ENCODE peak calls at places on chromosome 15, in nine cellular contexts. H is M059J, J is activated T-cell treated with anti-CD3 and anti-CD28 coated beads for 48 hours, R is PC-9, T is renal cortical epithelial cell, Y is AG08396, P is iPS-NIHi11, B is T-helper 17 cell, F is NCI-H1930. S is an unnamed sample.
A peak's percentile ranks its signal among the peaks of the same experiment; 100 is the strongest.

GRCh38 chr15:39409876-39410505 is 170.9 kb upstream of the THBS1 start:
- DNase-seq in H (no peak), J (no peak), R (no peak), T (no peak), Y (no peak), P (no peak), B (no peak), F (no peak), S (no peak)

GRCh38 chr15:29448320-29448719 is 178.7 kb upstream of the NSMCE3 start:
- DNase-seq in H (no peak), J (no peak), R (no peak), T (no peak), Y (no peak), P (no peak), B (no peak), F (no peak), S (no peak)

GRCh38 chr15:48868549-48868948 is 9.4 kb upstream of the EID1 start:
- DNase-seq in H (peak; percentile 91), J (no peak), R (no peak), T (peak; percentile 77), Y (peak; percentile 38), P (no peak), B (no peak), F (no peak), S (no peak)

GRCh38 chr15:69311319-69311721 is 12.6 kb downstream of the PAQR5 start:
- DNase-seq in H (peak; percentile 63), J (no peak), R (no peak), T (peak; percentile 77), Y (peak; percentile 62), P (no peak), B (no peak), F (no peak), S (no peak)

GRCh38 chr15:44910981-44911625 is 45.4 kb upstream of the TERB2 start:
- DNase-seq in H (peak; percentile 13), J (no peak), R (no peak), T (no peak), Y (no peak), P (no peak), B (no peak), F (no peak), S (no peak)

GRCh38 chr15:38702178-38702912 is 137.7 kb upstream of the RASGRP1 start:
- DNase-seq in H (peak; percentile 57), J (no peak), R (peak; percentile 78), T (peak; percentile 86), Y (no peak), P (peak; percentile 24), B (no peak), F (no peak), S (no peak)

GRCh38 chr15:42674472-42674871 is 62.5 kb downstream of the CDAN1 start:
- DNase-seq in H (no peak), J (no peak), R (no peak), T (no peak), Y (no peak), P (no peak), B (no peak), F (no peak), S (no peak)

GRCh38 chr15:67100808-67101581 is 35.6 kb downstream of the SMAD3 start:
- DNase-seq in H (no peak), J (peak; percentile 64), R (no peak), T (no peak), Y (no peak), P (no peak), B (no peak), F (no peak), S (no peak)

GRCh38 chr15:65377105-65377975 is 462 bp downstream of the IGDCC3 start:
- DNase-seq in H (peak; percentile 28), J (no peak), R (peak; percentile 29), T (no peak), Y (peak; percentile 50), P (peak; percentile 90), B (no peak), F (no peak), S (no peak)

GRCh38 chr15:31511707-31512310 is 185.2 kb downstream of the KLF13 start:
- DNase-seq in H (no peak), J (no peak), R (no peak), T (no peak), Y (no peak), P (no peak), B (no peak), F (no peak), S (no peak)

GRCh38 chr15:62253294-62253693 is 88.2 kb upstream of the C2CD4B start:
- DNase-seq in H (peak; percentile 3), J (no peak), R (no peak), T (peak; percentile 4), Y (no peak), P (no peak), B (no peak), F (no peak), S (no peak)

GRCh38 chr15:69719527-69719926 is 266.9 kb downstream of the RPLP1 start:
- DNase-seq in H (no peak), J (peak; percentile 47), R (no peak), T (no peak), Y (no peak), P (no peak), B (no peak), F (no peak), S (no peak)

GRCh38 chr15:78242128-78242527 is 7.8 kb upstream of the ACSBG1 start:
- DNase-seq in H (no peak), J (no peak), R (no peak), T (no peak), Y (no peak), P (peak; percentile 52), B (no peak), F (no peak), S (no peak)

GRCh38 chr15:43508421-43508820 is 9.0 kb upstream of the MAP1A start:
- DNase-seq in H (no peak), J (no peak), R (no peak), T (no peak), Y (no peak), P (no peak), B (no peak), F (no peak), S (no peak)

GRCh38 chr15:81939604-81940440 is 106.0 kb downstream of the MEX3B start:
- DNase-seq in H (no peak), J (no peak), R (no peak), T (no peak), Y (peak; percentile 12), P (peak; percentile 62), B (no peak), F (no peak), S (peak; percentile 50)

GRCh38 chr15:26023691-26024090 is 160.6 kb upstream of the ATP10A start:
- DNase-seq in H (peak; percentile 12), J (no peak), R (no peak), T (no peak), Y (no peak), P (no peak), B (no peak), F (no peak), S (no peak)

GRCh38 chr15:100765458-100766224 is 114.0 kb upstream of the ALDH1A3 start:
- DNase-seq in H (no peak), J (no peak), R (no peak), T (no peak), Y (peak; percentile 3), P (no peak), B (no peak), F (no peak), S (no peak)

GRCh38 chr15:78131295-78132021 is at the start of gene CIB2:
- DNase-seq in H (peak; percentile 40), J (peak; percentile 82), R (peak; percentile 72), T (no peak), Y (peak; percentile 95), P (peak; percentile 99), B (peak; percentile 78), F (peak; percentile 42), S (no peak)

GRCh38 chr15:74781673-74782595 is at the start of gene CSK:
- DNase-seq in H (peak; percentile 61), J (peak; percentile 79), R (peak; percentile 77), T (no peak), Y (peak; percentile 98), P (peak; percentile 96), B (peak; percentile 88), F (peak; percentile 37), S (no peak)

GRCh38 chr15:49987198-49987785 is 131.7 kb downstream of the ATP8B4 start:
- DNase-seq in H (peak; percentile 52), J (no peak), R (no peak), T (no peak), Y (no peak), P (no peak), B (no peak), F (no peak), S (no peak)

GRCh38 chr15:40006003-40006402 is 33.0 kb downstream of the SRP14 start:
- DNase-seq in H (peak; percentile 25), J (no peak), R (no peak), T (no peak), Y (no peak), P (no peak), B (no peak), F (no peak), S (no peak)

GRCh38 chr15:98776607-98777281 is 128.4 kb downstream of the IGF1R start:
- DNase-seq in H (no peak), J (no peak), R (no peak), T (peak; percentile 98), Y (peak; percentile 42), P (peak; percentile 45), B (no peak), F (no peak), S (no peak)

GRCh38 chr15:26620528-26620927 is 152.3 kb downstream of the GABRB3 start:
- DNase-seq in H (no peak), J (no peak), R (no peak), T (no peak), Y (no peak), P (no peak), B (no peak), F (no peak), S (no peak)